ENCODE peak calls at places on chromosome 7, in five cellular contexts. Z is thoracic aorta; A is CD8-positive, alpha-beta T cell; C is tibial nerve; J is Calu3. K is an unnamed sample.

GRCh38 chr7:29285451-29285807 is 90.9 kb downstream of the CHN2 start:
- DNase-seq in C (no peak), Z (no peak), J (peak), A (peak), K (no peak)

GRCh38 chr7:36277247-36277542 is 112.5 kb upstream of the ANLN start:
- DNase-seq in A (no peak), Z (no peak), C (no peak), J (no peak), K (no peak)

GRCh38 chr7:46739378-46740234 is 818.5 kb upstream of the IGFBP3 start:
- DNase-seq in Z (no peak), C (no peak), J (no peak), A (no peak), K (no peak)

GRCh38 chr7:34057956-34058355 is 152.6 kb downstream of the BMPER start:
- DNase-seq in Z (no peak), A (no peak), J (no peak), C (no peak), K (no peak)

GRCh38 chr7:21507627-21508343 is 35.1 kb upstream of the DNAH11 start:
- DNase-seq in J (peak), Z (no peak), A (no peak), C (no peak), K (no peak)

GRCh38 chr7:119783799-119784198 is 489.2 kb upstream of the KCND2 start:
- DNase-seq in A (no peak), Z (no peak), C (no peak), J (no peak), K (no peak)

GRCh38 chr7:753190-753589 is 26.1 kb upstream of the PRKAR1B start:
- DNase-seq in Z (no peak), A (no peak), C (no peak), J (no peak), K (no peak)

GRCh38 chr7:37376386-37376785 is 72.3 kb downstream of the ELMO1 start:
- DNase-seq in C (no peak), A (no peak), J (no peak), Z (no peak), K (no peak)

GRCh38 chr7:84841809-84842208 is 345.0 kb downstream of the SEMA3D start:
- DNase-seq in C (no peak), J (no peak), Z (no peak), A (no peak), K (no peak)

GRCh38 chr7:129799350-129799955 is 153.3 kb downstream of the UBE2H start:
- DNase-seq in J (no peak), A (no peak), Z (no peak), C (no peak), K (no peak)

GRCh38 chr7:64465551-64465950 is 97.3 kb downstream of the ZNF680 start:
- DNase-seq in J (no peak), Z (no peak), A (no peak), C (no peak), K (no peak)

GRCh38 chr7:151073990-151074389 is 6.6 kb downstream of the FASTK start:
- DNase-seq in Z (no peak), C (no peak), A (no peak), J (no peak), K (no peak)

GRCh38 chr7:2237109-2237602 is 4.4 kb upstream of the MAD1L1 start:
- DNase-seq in C (no peak), J (no peak), A (no peak), Z (no peak), K (no peak)

GRCh38 chr7:28096713-28097112 is 83.9 kb downstream of the JAZF1 start:
- DNase-seq in A (peak), J (peak), Z (no peak), C (no peak), K (no peak)

GRCh38 chr7:130868150-130868549 is 134.1 kb upstream of the KLF14 start:
- DNase-seq in J (no peak), C (no peak), A (no peak), Z (no peak), K (no peak)
- TF ChIP-seq CTCF in J (no peak), C (no peak), A (no peak), Z (no peak), K (no peak)

GRCh38 chr7:116249969-116250553 is 39.7 kb downstream of the TES start:
- DNase-seq in J (peak), C (no peak), Z (no peak), A (no peak), K (no peak)
- TF ChIP-seq CTCF in J (peak), C (no peak), Z (peak), A (peak), K (no peak)

GRCh38 chr7:31896929-31897328 is 173.3 kb downstream of the PDE1C start:
- DNase-seq in C (no peak), A (no peak), J (no peak), Z (no peak), K (no peak)
- TF ChIP-seq CTCF in C (no peak), A (no peak), J (no peak), Z (no peak), K (no peak)

DNA sequence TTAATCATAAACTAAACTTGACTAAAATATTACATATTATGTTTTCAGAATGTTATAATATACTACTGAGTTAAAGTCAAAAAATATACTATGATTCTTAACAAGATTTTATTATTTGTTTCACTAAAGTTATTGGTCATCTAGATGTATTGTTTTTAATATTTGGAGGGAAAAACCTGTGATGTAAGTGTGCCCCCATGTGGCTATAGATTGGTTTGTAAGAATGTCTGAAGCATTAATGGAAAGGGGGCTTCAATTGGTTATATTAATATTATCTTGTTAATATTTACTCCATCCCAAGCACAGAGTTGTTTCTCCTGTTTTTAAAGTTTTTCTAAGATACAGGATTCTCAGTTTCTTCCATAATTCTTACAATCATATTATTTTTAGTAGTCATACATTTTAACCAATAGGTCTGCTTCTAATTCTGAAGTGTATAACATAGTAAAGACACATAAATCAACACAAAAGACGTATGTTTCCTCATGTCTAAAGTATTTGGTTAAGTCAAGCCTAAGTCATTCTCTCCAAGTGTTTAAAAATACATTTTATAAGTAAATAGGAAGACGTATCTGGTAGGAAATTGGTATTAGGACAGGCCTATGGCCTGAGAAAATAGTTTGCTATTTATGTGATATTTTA is 58.0 kb downstream of the GNAT3 start:
- DNase-seq in Z (no peak), C (no peak), A (no peak), J (peak), K (no peak)
- TF ChIP-seq CTCF in Z (peak), C (peak), A (no peak), J (no peak), K (no peak)

GRCh38 chr7:154794147-154794780 is 208.7 kb downstream of the PAXIP1 start:
- DNase-seq in C (no peak), Z (no peak), A (no peak), J (no peak), K (no peak)
- TF ChIP-seq CTCF in C (no peak), Z (no peak), A (no peak), J (no peak), K (no peak)

GRCh38 chr7:44738876-44739665 is 9.6 kb upstream of the ZMIZ2 start:
- DNase-seq in A (no peak), Z (no peak), C (no peak), J (no peak), K (no peak)

GRCh38 chr7:44736896-44737295 is 11.8 kb upstream of the ZMIZ2 start:
- DNase-seq in C (no peak), J (no peak), A (no peak), Z (no peak), K (no peak)

GRCh38 chr7:44738031-44738730 is 10.5 kb upstream of the ZMIZ2 start:
- DNase-seq in A (no peak), Z (no peak), J (no peak), C (no peak), K (no peak)

GRCh38 chr7:44733708-44734481 is 14.8 kb upstream of the ZMIZ2 start:
- DNase-seq in Z (no peak), C (no peak), A (no peak), J (peak), K (no peak)

GRCh38 chr7:44735403-44736165 is 13.1 kb upstream of the ZMIZ2 start:
- DNase-seq in J (peak), A (no peak), Z (no peak), C (no peak), K (no peak)
- TF ChIP-seq CTCF in J (no peak), A (no peak), Z (no peak), C (no peak), K (no peak)

GRCh38 chr7:117993377-117994003 is 120.2 kb upstream of the CTTNBP2 start:
- DNase-seq in C (no peak), A (no peak), Z (no peak), J (peak), K (no peak)
- TF ChIP-seq CTCF in C (peak), A (no peak), Z (no peak), J (peak), K (no peak)

DNA sequence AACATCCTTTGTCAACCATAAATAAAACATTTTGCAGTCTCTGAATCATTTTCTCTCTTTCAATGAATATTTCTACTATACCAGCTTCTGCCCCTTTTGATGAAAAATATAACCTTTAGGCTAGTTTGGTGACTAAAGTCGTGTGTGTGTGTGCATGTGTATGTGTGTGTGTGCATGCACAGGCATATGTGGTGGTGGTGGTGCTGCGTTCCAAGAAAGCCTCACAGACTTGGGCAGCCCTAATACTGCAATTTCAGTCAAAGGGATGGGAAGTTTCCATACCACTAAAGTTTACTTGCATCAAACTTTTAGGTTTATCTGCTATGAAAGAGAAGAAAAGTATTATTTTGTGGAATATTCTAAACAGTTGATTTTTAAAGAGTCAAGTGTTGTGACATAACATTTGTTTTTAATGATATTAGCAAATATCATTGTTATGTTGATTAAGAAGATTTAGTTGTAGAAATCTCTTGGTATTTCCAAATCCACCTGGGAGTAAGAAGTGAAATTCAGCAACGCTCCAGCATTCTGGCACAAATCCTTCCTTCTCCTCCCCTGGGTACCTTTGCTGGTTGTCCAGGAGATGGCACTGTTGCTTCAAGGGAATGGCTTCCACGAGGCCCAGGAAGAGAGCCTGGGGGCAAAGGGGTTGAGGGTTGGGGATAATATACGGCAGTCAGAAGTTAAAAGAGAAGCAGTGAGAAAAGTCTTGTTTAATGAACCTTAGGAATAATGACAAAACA is 41.5 kb downstream of the ASB4 start:
- DNase-seq in A (no peak), J (peak), Z (no peak), C (no peak), K (no peak)
- TF ChIP-seq CTCF in A (no peak), J (peak), Z (peak), C (peak), K (no peak)

GRCh38 chr7:24722386-24723177 is 34.7 kb downstream of the GSDME start:
- DNase-seq in A (no peak), Z (no peak), J (peak), C (no peak), K (no peak)
- TF ChIP-seq CTCF in A (no peak), Z (no peak), J (no peak), C (no peak), K (no peak)

K was measured in omental fat pad.